ENCODE peak calls at places on chromosomes 3 and 15, in seven cellular contexts. L is lower leg skin; M is stomach; P is H7; S is right lobe of liver; G is CD8-positive, alpha-beta memory T cell; Q is astrocyte. O is an unnamed sample.

GRCh38 chr15:67144609-67145306 is 79.4 kb downstream of the SMAD3 start:
- DNase-seq in L (no peak), M (no peak), P (peak; percentile 68), S (no peak), G (no peak), Q (peak; percentile 99), O (no peak)

GRCh38 chr3:134336587-134336986 is 37.7 kb downstream of the AMOTL2 start:
- DNase-seq in L (no peak), M (no peak), P (peak; percentile 18), S (no peak), G (no peak), Q (peak; percentile 79), O (peak; percentile 81)

GRCh38 chr3:147934316-147935188 is 525.4 kb downstream of the ZIC1 start:
- DNase-seq in L (no peak), M (no peak), P (peak; percentile 33), S (no peak), G (no peak), Q (no peak), O (no peak)

GRCh38 chr15:93929375-93930094 is 301.8 kb upstream of the MCTP2 start:
- DNase-seq in L (peak; percentile 65), M (no peak), P (peak; percentile 12), S (no peak), G (no peak), Q (peak; percentile 98), O (no peak)

GRCh38 chr15:41796457-41796856 is 22.2 kb downstream of the MAPKBP1 start:
- DNase-seq in L (no peak), M (no peak), P (no peak), S (no peak), G (no peak), Q (no peak), O (no peak)

GRCh38 chr3:53483821-53484220 is 10.6 kb upstream of the CACNA1D start:
- DNase-seq in L (no peak), M (no peak), P (no peak), S (no peak), G (no peak), Q (no peak), O (no peak)

GRCh38 chr3:147651107-147651506 is 241.9 kb downstream of the ZIC1 start:
- DNase-seq in L (no peak), M (no peak), P (no peak), S (no peak), G (no peak), Q (peak; percentile 16), O (no peak)

GRCh38 chr3:46356909-46357308 is 3.0 kb downstream of the CCR2 start:
- DNase-seq in L (no peak), M (no peak), P (no peak), S (no peak), G (no peak), Q (no peak), O (no peak)

GRCh38 chr3:98008751-98009373 is 26.3 kb downstream of the GABRR3 start:
- DNase-seq in L (no peak), M (no peak), P (no peak), S (no peak), G (no peak), Q (no peak), O (no peak)

GRCh38 chr3:129195731-129196256 is 12.1 kb upstream of the CNBP start:
- DNase-seq in L (peak; percentile 54), M (no peak), P (no peak), S (peak; percentile 82), G (no peak), Q (peak; percentile 93), O (peak; percentile 89)

GRCh38 chr3:111541911-111542483 is at the start of gene CD96:
- DNase-seq in L (no peak), M (peak; percentile 27), P (no peak), S (no peak), G (peak; percentile 80), Q (peak; percentile 57), O (no peak)

GRCh38 chr3:40925228-40925627 is 274.1 kb upstream of the CTNNB1 start:
- DNase-seq in L (no peak), M (no peak), P (peak; percentile 35), S (no peak), G (no peak), Q (no peak), O (no peak)

GRCh38 chr3:70982274-70982673 is 601.3 kb downstream of the FOXP1 start:
- DNase-seq in L (no peak), M (no peak), P (no peak), S (no peak), G (no peak), Q (no peak), O (no peak)

GRCh38 chr3:99159220-99159762 is 257.8 kb upstream of the DCBLD2 start:
- DNase-seq in L (no peak), M (no peak), P (no peak), S (no peak), G (no peak), Q (no peak), O (no peak)

GRCh38 chr15:77026501-77027110 is 31.7 kb downstream of the PSTPIP1 start:
- DNase-seq in L (no peak), M (no peak), P (peak; percentile 63), S (peak; percentile 27), G (no peak), Q (no peak), O (peak; percentile 69)

GRCh38 chr3:196207833-196208607 is 3.2 kb downstream of the ZDHHC19 start:
- DNase-seq in L (no peak), M (no peak), P (peak; percentile 99), S (peak; percentile 78), G (peak; percentile 44), Q (no peak), O (no peak)

GRCh38 chr3:10517616-10518015 is 12.2 kb upstream of the ATP2B2 start:
- DNase-seq in L (no peak), M (no peak), P (no peak), S (peak; percentile 30), G (no peak), Q (no peak), O (peak; percentile 43)

GRCh38 chr15:31437686-31438085 is 111.1 kb downstream of the KLF13 start:
- DNase-seq in L (no peak), M (no peak), P (no peak), S (no peak), G (no peak), Q (no peak), O (no peak)

GRCh38 chr3:112499328-112499727 is at the start of gene BTLA:
- DNase-seq in L (no peak), M (no peak), P (no peak), S (no peak), G (peak; percentile 23), Q (no peak), O (no peak)

GRCh38 chr3:18444597-18445420 is 19.7 kb upstream of the SATB1 start:
- DNase-seq in L (peak; percentile 17), M (peak; percentile 76), P (peak; percentile 93), S (peak; percentile 78), G (peak; percentile 83), Q (no peak), O (peak; percentile 75)

GRCh38 chr3:16060945-16061344 is 113.5 kb upstream of the GALNT15 start:
- DNase-seq in L (peak; percentile 78), M (no peak), P (no peak), S (no peak), G (no peak), Q (peak; percentile 93), O (no peak)

GRCh38 chr3:184937611-184938010 is 125.6 kb downstream of the VPS8 start:
- DNase-seq in L (no peak), M (no peak), P (no peak), S (no peak), G (no peak), Q (no peak), O (no peak)

GRCh38 chr15:56817690-56818089 is 84.4 kb upstream of the ZNF280D start:
- DNase-seq in L (no peak), M (no peak), P (no peak), S (no peak), G (no peak), Q (no peak), O (no peak)

GRCh38 chr15:56814429-56814828 is 81.1 kb upstream of the ZNF280D start:
- DNase-seq in L (no peak), M (no peak), P (no peak), S (no peak), G (no peak), Q (no peak), O (no peak)

GRCh38 chr15:56813995-56814394 is 80.7 kb upstream of the ZNF280D start:
- DNase-seq in L (no peak), M (no peak), P (no peak), S (no peak), G (no peak), Q (no peak), O (no peak)

GRCh38 chr15:56817266-56817665 is 84.0 kb upstream of the ZNF280D start:
- DNase-seq in L (no peak), M (no peak), P (no peak), S (no peak), G (no peak), Q (peak; percentile 61), O (no peak)

GRCh38 chr15:56815247-56815646 is 81.9 kb upstream of the ZNF280D start:
- DNase-seq in L (no peak), M (no peak), P (no peak), S (no peak), G (no peak), Q (no peak), O (no peak)
- H3K4me3 ChIP-seq in L (no peak overlapping the region), M (no peak overlapping the region), P (no peak overlapping the region), S (no peak overlapping the region), G (no peak overlapping the region), Q (no peak overlapping the region), O (no peak overlapping the region)

GRCh38 chr3:11609481-11609880 is 34.2 kb downstream of the VGLL4 start:
- DNase-seq in L (no peak), M (no peak), P (no peak), S (no peak), G (no peak), Q (no peak), O (no peak)
- H3K4me3 ChIP-seq in L (no peak overlapping the region), M (no peak overlapping the region), P (no peak overlapping the region), S (no peak overlapping the region), G (no peak overlapping the region), Q (peak overlapping the region; percentile 9), O (peak overlapping the region; percentile 34)

DNA sequence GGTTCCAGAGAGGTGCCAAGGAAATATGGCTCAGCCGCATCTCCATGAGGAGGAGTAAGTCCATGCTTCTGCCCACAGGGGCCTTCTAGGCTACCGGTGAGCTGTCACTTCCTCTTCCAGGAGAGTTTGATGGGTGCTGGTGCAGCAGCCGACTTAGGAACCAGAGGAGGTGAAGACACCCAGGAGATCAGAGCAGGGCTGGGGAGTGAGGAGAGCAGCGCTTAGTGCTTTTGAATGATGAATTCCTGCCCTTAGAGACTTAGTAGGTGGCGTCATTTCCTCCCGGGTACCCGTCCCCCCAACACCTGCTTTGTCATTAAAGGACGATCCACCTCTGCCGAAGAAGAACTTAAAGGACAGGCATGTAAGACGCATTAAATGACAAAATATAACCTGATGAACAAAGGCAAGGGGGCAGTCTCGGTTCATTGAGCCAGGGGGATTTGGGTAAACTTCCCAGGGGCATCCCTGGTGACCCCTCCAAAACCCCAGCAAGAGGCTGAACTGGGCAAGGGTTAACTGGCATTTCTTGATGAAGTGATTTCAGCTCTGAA is 67.6 kb downstream of the HES1 start:
- DNase-seq in L (no peak), M (no peak), P (peak; percentile 27), S (no peak), G (no peak), Q (no peak), O (no peak)
- H3K4me3 ChIP-seq in L (no peak overlapping the region), M (peak overlapping the region; percentile 50), P (peak overlapping the region; percentile 31), S (peak overlapping the region; percentile 53), G (peak overlapping the region; percentile 60), Q (peak overlapping the region; percentile 37), O (peak overlapping the region; percentile 53)

DNA sequence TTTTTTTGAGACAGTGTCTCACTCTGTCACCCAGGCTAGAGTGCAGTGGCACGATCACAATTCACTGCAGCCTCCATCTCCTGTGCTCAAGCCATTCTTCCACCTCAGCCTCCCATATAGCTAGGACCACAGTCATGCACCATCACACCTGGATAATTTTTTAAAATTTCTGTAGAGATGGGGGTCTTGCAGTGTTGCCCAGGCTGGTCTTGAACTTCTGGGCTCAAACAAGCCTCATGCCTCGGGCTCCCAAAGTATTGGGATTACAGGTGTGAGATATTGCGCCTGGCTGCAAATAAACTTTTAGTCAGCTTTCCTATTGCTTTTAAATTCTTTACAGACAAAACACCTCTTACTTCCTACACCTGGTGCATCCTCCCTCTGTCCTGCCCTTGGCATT is 102.1 kb upstream of the VEPH1 start:
- DNase-seq in L (no peak), M (no peak), P (no peak), S (no peak), G (no peak), Q (no peak), O (no peak)
- H3K4me3 ChIP-seq in L (no peak overlapping the region), M (no peak overlapping the region), P (no peak overlapping the region), S (no peak overlapping the region), G (no peak overlapping the region), Q (no peak overlapping the region), O (no peak overlapping the region)

O was measured in coronary artery.